ENCODE peak calls at places on chromosomes 13 and 19, in five cellular contexts. G, E, J, B and V are unnamed samples.

GRCh38 chr19:46909356-46909755 is 48.6 kb downstream of the ARHGAP35 start:
- ATAC-seq in G (no peak), E (no peak), J (no peak), B (no peak), V (no peak)

GRCh38 chr19:7176792-7177191 is 107.3 kb downstream of the ZNF557 start:
- ATAC-seq in G (no peak), E (no peak), J (no peak), B (no peak), V (no peak)

GRCh38 chr13:42594577-42595571 is 20.9 kb downstream of the TNFSF11 start:
- ATAC-seq in G (peak; percentile 91), E (peak; percentile 74), J (no peak), B (peak; percentile 65), V (peak; percentile 56)

GRCh38 chr13:93948523-93948922 is 531.0 kb downstream of the DCT start:
- ATAC-seq in G (no peak), E (no peak), J (no peak), B (no peak), V (no peak)

GRCh38 chr19:49758292-49758691 is 4.8 kb downstream of the TSKS start:
- ATAC-seq in G (no peak), E (peak; percentile 59), J (no peak), B (peak; percentile 19), V (no peak)

GRCh38 chr13:74250738-74251190 is 116.6 kb upstream of the KLF12 start:
- ATAC-seq in G (no peak), E (no peak), J (no peak), B (no peak), V (no peak)

GRCh38 chr19:42069619-42070293 is at the start of gene GRIK5:
- ATAC-seq in G (no peak), E (no peak), J (no peak), B (no peak), V (peak; percentile 64)

GRCh38 chr13:83153833-83154232 is 728.4 kb downstream of the SLITRK1 start:
- ATAC-seq in G (no peak), E (no peak), J (no peak), B (no peak), V (no peak)

GRCh38 chr19:40567750-40568494 is 8.8 kb upstream of the SHKBP1 start:
- ATAC-seq in G (no peak), E (no peak), J (no peak), B (no peak), V (no peak)
- H3K4me3 ChIP-seq in G (peak overlapping the region; percentile 11), E (no peak overlapping the region), J (peak overlapping the region; percentile 27), B (no peak overlapping the region), V (no peak overlapping the region)

GRCh38 chr13:91196958-91197357 is 150.5 kb upstream of the MIR17HG start:
- ATAC-seq in G (no peak), E (no peak), J (no peak), B (no peak), V (no peak)

GRCh38 chr13:91200486-91200885 is 147.0 kb upstream of the MIR17HG start:
- ATAC-seq in G (no peak), E (no peak), J (no peak), B (no peak), V (no peak)

GRCh38 chr13:91195789-91196188 is 151.7 kb upstream of the MIR17HG start:
- ATAC-seq in G (no peak), E (no peak), J (no peak), B (no peak), V (no peak)

GRCh38 chr13:91203430-91203829 is 144.1 kb upstream of the MIR17HG start:
- ATAC-seq in G (no peak), E (peak; percentile 68), J (no peak), B (no peak), V (no peak)

GRCh38 chr13:91199866-91200265 is 147.6 kb upstream of the MIR17HG start:
- ATAC-seq in G (no peak), E (no peak), J (no peak), B (no peak), V (no peak)
- TF ChIP-seq EP300 in G (no peak), E (no peak), J (no peak), B (no peak), V (no peak)

GRCh38 chr13:20462921-20463320 is 62.7 kb downstream of the CRYL1 start:
- ATAC-seq in G (no peak), E (no peak), J (no peak), B (peak; percentile 48), V (no peak)
- TF ChIP-seq POLR2AphosphoS5 in G (no peak), E (no peak), J (no peak), B (no peak), V (no peak)

GRCh38 chr19:14265285-14266036 is 59.5 kb upstream of the ADGRL1 start:
- ATAC-seq in G (no peak), E (no peak), J (peak; percentile 20), B (no peak), V (no peak)
- H3K4me3 ChIP-seq in G (no peak overlapping the region), E (no peak overlapping the region), J (no peak overlapping the region), B (no peak overlapping the region), V (no peak overlapping the region)

GRCh38 chr19:21328402-21328801 is 808 bp downstream of the ZNF708 start:
- ATAC-seq in G (peak; percentile 51), E (peak; percentile 12), J (no peak), B (peak; percentile 52), V (no peak)

GRCh38 chr19:21326169-21326568 is 3.0 kb downstream of the ZNF708 start:
- ATAC-seq in G (no peak), E (no peak), J (no peak), B (no peak), V (no peak)

GRCh38 chr19:21328885-21329605 is at the start of gene ZNF708:
- ATAC-seq in G (peak; percentile 100), E (peak; percentile 100), J (peak; percentile 99), B (peak; percentile 100), V (peak; percentile 100)
- TF ChIP-seq EP300 in G (no peak), E (no peak), J (no peak), B (no peak), V (no peak)

GRCh38 chr19:53333466-53334449 is at the start of gene ZNF845:
- ATAC-seq in G (peak; percentile 100), E (peak; percentile 96), J (peak; percentile 99), B (peak; percentile 100), V (peak; percentile 100)
- TF ChIP-seq POLR2AphosphoS5 in G (peak; percentile 88), E (peak; percentile 85), J (peak; percentile 85), B (peak; percentile 70), V (peak; percentile 76)